ENCODE peak calls at places on chromosomes 4 and X, in nine cellular contexts. H is RWPE1; C is mesenchymal stem cell; T is posterior cingulate gyrus; A is activated effector memory CD4-positive, alpha-beta T cell treated with Interleukin-2 at 50 U/mL for 16 hours; J is neural crest cell; I is activated T-helper 1 cell treated with Interleukin-2 at 50 U/mL for 16 hours; K is fibroblast of mammary gland; V is iPS DF 6.9. N is an unnamed sample.
A peak's percentile ranks its signal among the peaks of the same experiment; 100 is the strongest.

GRCh38 chr4:102789317-102789717 is 28.5 kb upstream of the MANBA start:
- DNase-seq in H (no peak), C (no peak), T (no peak), A (no peak), J (no peak), I (no peak), K (peak; percentile 76), V (no peak), N (peak; percentile 69)

GRCh38 chrX:9746148-9746880 is 19.3 kb downstream of the GPR143 start:
- DNase-seq in H (peak; percentile 11), C (peak; percentile 91), T (no peak), A (no peak), J (no peak), I (no peak), K (peak; percentile 19), V (no peak), N (peak; percentile 27)

GRCh38 chr4:67912051-67912450 is 28.2 kb upstream of the TMPRSS11D start:
- DNase-seq in H (no peak), C (no peak), T (no peak), A (no peak), J (no peak), I (no peak), K (no peak), V (no peak), N (no peak)

GRCh38 chr4:101222156-101222845 is 125.0 kb downstream of the PPP3CA start:
- DNase-seq in H (no peak), C (no peak), T (no peak), A (no peak), J (no peak), I (no peak), K (peak; percentile 25), V (no peak), N (peak; percentile 46)

GRCh38 chr4:40264995-40265909 is 68.4 kb downstream of the RHOH start:
- DNase-seq in H (no peak), C (peak; percentile 74), T (no peak), A (no peak), J (peak; percentile 5), I (no peak), K (no peak), V (no peak), N (no peak)

GRCh38 chrX:129833153-129834004 is 10.3 kb downstream of the ZDHHC9 start:
- DNase-seq in H (no peak), C (peak; percentile 61), T (peak; percentile 48), A (no peak), J (no peak), I (no peak), K (peak; percentile 75), V (no peak), N (no peak)

GRCh38 chr4:4302416-4302815 is 12.4 kb downstream of the ZBTB49 start:
- DNase-seq in H (no peak), C (no peak), T (no peak), A (no peak), J (no peak), I (no peak), K (no peak), V (no peak), N (no peak)

GRCh38 chrX:153674219-153674851 is 722 bp upstream of the PNCK start:
- DNase-seq in H (no peak), C (no peak), T (no peak), A (no peak), J (no peak), I (no peak), K (no peak), V (no peak), N (no peak)